ENCODE peak calls at places on chromosomes 6 and 20, in five cellular contexts. O is ovary, S is IMR-90, U is gastrocnemius medialis, Z is A549. K is an unnamed sample. For H3K4me1, the result is how much of the 10 kb centered on the place peaks cover.

GRCh38 chr6:21885532-21886089 is 292.1 kb downstream of the SOX4 start:
- DNase-seq in O (peak), S (peak), U (peak), Z (peak), K (peak)

GRCh38 chr20:15922556-15922955 is 650.7 kb downstream of the KIF16B start:
- DNase-seq in O (no peak), S (no peak), U (no peak), Z (no peak), K (no peak)

GRCh38 chr20:16701296-16701695 is 28.5 kb upstream of the SNRPB2 start:
- DNase-seq in O (no peak), S (no peak), U (no peak), Z (no peak), K (no peak)

GRCh38 chr6:133502451-133503259 is 261.5 kb downstream of the EYA4 start:
- DNase-seq in O (peak), S (peak), U (peak), Z (no peak), K (no peak)

GRCh38 chr20:19932170-19932667 is 84.9 kb upstream of the NAA20 start:
- DNase-seq in O (no peak), S (peak), U (peak), Z (no peak), K (peak)

GRCh38 chr20:8330785-8331699 is 199.0 kb downstream of the PLCB1 start:
- DNase-seq in O (no peak), S (no peak), U (no peak), Z (no peak), K (no peak)

GRCh38 chr6:163146036-163146435 is 268.5 kb upstream of the QKI start:
- DNase-seq in O (no peak), S (no peak), U (no peak), Z (no peak), K (no peak)

GRCh38 chr6:75563032-75563431 is 38.6 kb upstream of the SENP6 start:
- DNase-seq in O (no peak), S (peak), U (no peak), Z (peak), K (no peak)

GRCh38 chr20:34215711-34216381 is 25.4 kb upstream of the ASIP start:
- DNase-seq in O (peak), S (peak), U (peak), Z (peak), K (peak)

GRCh38 chr20:48846516-48847492 is 19.0 kb upstream of the PREX1 start:
- DNase-seq in O (no peak), S (no peak), U (no peak), Z (no peak), K (no peak)
- TF ChIP-seq POLR2A in O (no peak), S (no peak), U (no peak), Z (no peak), K (no peak)

GRCh38 chr6:2957696-2958330 is 13.6 kb downstream of the SERPINB6 start:
- DNase-seq in O (no peak), S (no peak), U (peak), Z (no peak), K (peak)

GRCh38 chr6:2958802-2959201 is 12.6 kb downstream of the SERPINB6 start:
- DNase-seq in O (no peak), S (no peak), U (no peak), Z (no peak), K (no peak)

GRCh38 chr6:2958331-2958711 is 13.0 kb downstream of the SERPINB6 start:
- DNase-seq in O (no peak), S (no peak), U (peak), Z (no peak), K (peak)

GRCh38 chr6:2959909-2960719 is 11.3 kb downstream of the SERPINB6 start:
- DNase-seq in O (no peak), S (peak), U (no peak), Z (no peak), K (no peak)

GRCh38 chr6:2956930-2957329 is 14.4 kb downstream of the SERPINB6 start:
- DNase-seq in O (no peak), S (no peak), U (no peak), Z (no peak), K (no peak)
- H3K4me1 ChIP-seq in O (under half), S (under half), U (under half), Z (under half), K (under half)

DNA sequence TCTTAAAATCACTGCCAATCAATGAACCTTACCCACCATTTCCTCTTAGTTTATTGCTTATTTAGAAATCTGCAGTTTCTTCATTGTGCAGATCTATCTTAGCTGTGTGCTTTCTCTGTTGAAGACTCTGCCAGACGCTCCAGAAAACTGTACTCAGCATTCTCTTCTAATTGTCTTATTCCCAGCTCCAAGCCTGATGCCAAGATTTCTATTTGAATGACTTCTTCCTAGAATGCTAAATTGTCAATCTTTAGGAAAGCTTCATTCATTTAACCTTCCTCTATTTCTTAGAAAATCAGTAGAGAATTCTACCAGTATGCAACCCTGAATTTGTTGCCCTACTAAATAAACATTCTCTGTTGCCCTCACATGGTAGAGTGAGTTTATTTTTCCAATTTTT is 308.9 kb downstream of the KHDRBS2 start:
- DNase-seq in O (no peak), S (no peak), U (no peak), Z (no peak), K (no peak)
- TF ChIP-seq CTCF in O (no peak), S (no peak), U (no peak), Z (no peak), K (no peak)

DNA sequence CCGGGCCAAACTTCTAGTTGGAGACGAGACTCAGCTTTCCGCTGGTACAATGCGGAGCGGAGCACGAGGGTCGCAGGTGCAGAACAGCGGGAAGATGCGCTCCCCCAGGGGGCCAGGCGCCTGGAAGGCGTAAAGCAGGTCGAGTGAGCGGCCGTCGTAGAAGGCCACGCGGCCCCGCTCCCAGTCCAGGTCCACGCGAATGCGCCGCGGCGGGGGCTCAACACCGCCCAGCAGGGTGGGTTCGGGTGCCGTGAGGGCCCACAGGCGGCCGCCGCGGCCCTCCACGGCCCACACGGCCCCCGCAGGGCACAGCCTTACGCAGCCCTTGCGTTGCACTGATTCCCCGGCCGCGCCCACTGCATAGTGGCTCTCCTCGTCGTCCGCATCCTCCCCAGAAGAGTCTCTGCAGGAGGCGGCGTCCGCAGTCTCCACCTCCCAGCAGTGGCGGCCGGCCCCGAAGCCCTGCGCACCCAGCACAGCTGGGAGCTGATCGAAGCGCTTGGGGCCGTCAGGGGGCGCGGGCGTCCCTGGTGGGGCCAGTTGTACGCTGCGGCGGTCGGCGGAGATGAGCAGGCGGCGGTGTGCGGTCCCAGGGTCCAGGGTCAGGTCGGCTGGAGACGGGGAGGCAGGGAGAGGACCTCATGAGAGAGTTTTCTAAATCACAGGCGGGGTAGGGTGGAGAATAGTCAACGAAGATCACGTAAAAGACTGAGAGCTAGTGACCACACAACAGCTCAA is 4.3 kb downstream of the PPP1R11 start:
- DNase-seq in O (peak), S (peak), U (no peak), Z (no peak), K (peak)
- TF ChIP-seq POLR2A in O (no peak), S (no peak), U (no peak), Z (no peak), K (no peak)

GRCh38 chr6:1621328-1621701 is 11.6 kb downstream of the FOXC1 start:
- DNase-seq in O (no peak), S (no peak), U (no peak), Z (no peak), K (no peak)

GRCh38 chr6:1622851-1623768 is 13.4 kb downstream of the FOXC1 start:
- DNase-seq in O (no peak), S (no peak), U (no peak), Z (no peak), K (no peak)

GRCh38 chr6:1620504-1621327 is 11.0 kb downstream of the FOXC1 start:
- DNase-seq in O (no peak), S (no peak), U (no peak), Z (no peak), K (no peak)

GRCh38 chr6:1623769-1624070 is 14.0 kb downstream of the FOXC1 start:
- DNase-seq in O (no peak), S (no peak), U (no peak), Z (no peak), K (no peak)

GRCh38 chr6:1622220-1622841 is 12.6 kb downstream of the FOXC1 start:
- DNase-seq in O (no peak), S (no peak), U (no peak), Z (no peak), K (no peak)
- H3K4me1 ChIP-seq in O (under half), S (under half), U (under half), Z (under half), K (under half)

K was measured in heart left ventricle.